ENCODE peak calls at places on chromosome 3, in four cellular contexts. F, A, R and E are unnamed samples.

GRCh38 chr3:125679258-125679657 is 84.0 kb upstream of the OSBPL11 start:
- DNase-seq in F (no peak), A (no peak), R (peak; percentile 29), E (no peak)

GRCh38 chr3:141331370-141332318 is 36.7 kb upstream of the ZBTB38 start:
- DNase-seq in F (peak; percentile 67), A (peak; percentile 69), R (peak; percentile 53), E (peak; percentile 97)

GRCh38 chr3:165382672-165383071 is 186.5 kb upstream of the SLITRK3 start:
- DNase-seq in F (no peak), A (no peak), R (no peak), E (no peak)

GRCh38 chr3:195251336-195252065 is 19.5 kb downstream of the XXYLT1 start:
- DNase-seq in F (no peak), A (no peak), R (no peak), E (no peak)

GRCh38 chr3:71872256-71872655 is 87.3 kb upstream of the PROK2 start:
- DNase-seq in F (no peak), A (no peak), R (no peak), E (no peak)

GRCh38 chr3:12470111-12470510 is 14.2 kb upstream of the TSEN2 start:
- DNase-seq in F (no peak), A (no peak), R (no peak), E (no peak)

GRCh38 chr3:10554236-10554611 is 48.8 kb upstream of the ATP2B2 start:
- DNase-seq in F (no peak), A (no peak), R (no peak), E (no peak)

GRCh38 chr3:194541483-194541882 is 54.7 kb upstream of the ATP13A3 start:
- DNase-seq in F (no peak), A (no peak), R (no peak), E (no peak)

GRCh38 chr3:45803252-45803935 is 7.1 kb upstream of the SLC6A20 start:
- DNase-seq in F (no peak), A (no peak), R (no peak), E (no peak)

DNA sequence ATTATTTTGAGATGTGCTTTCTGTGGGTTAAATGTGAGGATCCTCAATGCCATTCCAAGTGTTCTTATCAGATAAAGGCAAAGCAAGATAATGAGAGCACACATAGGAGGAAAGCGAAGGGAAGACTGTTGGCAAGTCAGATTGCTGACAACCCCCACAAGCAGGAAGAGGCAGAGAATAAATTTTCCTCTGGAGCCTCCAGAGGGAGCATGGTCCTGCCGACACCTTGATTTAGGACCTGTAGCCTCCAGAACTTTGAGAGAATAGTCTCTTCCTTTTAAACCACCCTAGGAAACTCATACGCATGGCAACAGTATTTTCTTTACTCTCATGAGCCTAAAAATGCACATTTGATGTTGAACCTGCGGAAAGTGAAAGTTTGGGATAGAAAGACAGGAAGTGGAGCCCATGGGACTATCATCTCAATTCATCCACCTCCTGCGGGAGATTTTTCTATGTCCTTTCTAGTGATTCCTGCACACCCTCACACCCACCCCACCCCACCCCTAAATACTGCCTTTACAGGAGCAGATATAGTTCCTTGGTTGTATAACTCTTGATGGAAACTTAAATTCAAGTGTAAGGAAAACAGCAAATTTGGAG is 116.7 kb upstream of the LPP start:
- DNase-seq in F (no peak), A (no peak), R (peak; percentile 83), E (no peak)
- TF ChIP-seq JUNB in F (no peak), A (no peak), R (no peak), E (no peak)

DNA sequence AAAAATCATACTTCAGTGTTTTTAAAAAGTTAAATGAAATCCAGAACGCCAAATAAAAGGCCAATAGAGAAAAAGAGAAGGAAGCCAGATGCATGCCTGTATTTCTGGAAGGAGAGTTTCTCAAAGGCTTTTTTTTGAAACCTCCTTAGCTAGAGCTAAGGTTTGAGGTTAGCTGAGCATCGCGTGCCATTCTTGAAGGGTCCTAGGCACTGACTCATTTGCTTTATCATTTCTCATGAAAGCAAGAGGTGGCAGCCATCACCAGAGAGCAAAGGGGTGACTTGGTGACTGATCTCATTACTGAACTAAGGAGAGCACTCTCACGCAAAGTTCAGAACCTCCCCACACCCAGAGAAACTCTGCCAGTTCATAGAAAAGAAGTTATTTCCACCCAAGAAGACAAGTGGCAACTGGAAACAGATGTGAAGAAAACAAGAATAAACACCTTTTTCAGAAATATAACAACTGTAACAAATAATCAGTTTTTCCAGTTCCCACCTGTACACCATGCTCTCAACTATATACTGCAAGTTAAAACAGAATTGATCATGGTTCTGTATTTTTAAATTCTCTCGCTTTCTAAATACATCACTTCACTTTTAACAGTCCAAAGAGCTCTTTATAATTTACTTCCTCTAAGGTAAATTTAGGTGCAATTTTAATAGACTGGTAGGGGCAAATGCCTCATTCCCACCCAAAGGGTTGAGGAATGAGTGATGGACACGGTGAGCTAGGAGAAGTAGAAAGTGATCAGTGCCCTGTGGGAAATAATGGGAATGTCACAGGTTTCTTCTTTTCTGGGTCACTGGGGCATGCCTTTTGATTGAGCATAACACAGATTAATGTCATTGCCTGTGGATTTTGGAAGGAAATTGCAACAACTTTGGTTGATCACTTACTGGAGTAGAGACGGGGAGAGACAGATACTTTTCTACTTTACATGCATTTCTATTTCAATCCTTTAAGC is 24.7 kb downstream of the GPR15 start:
- DNase-seq in F (no peak), A (peak; percentile 99), R (no peak), E (no peak)
- TF ChIP-seq KDM1A in F (no peak), A (no peak), R (no peak), E (no peak)

GRCh38 chr3:179969525-179969924 is 67.2 kb downstream of the PEX5L start:
- DNase-seq in F (no peak), A (peak; percentile 54), R (no peak), E (peak; percentile 3)
- TF ChIP-seq JUNB in F (no peak), A (peak; percentile 72), R (no peak), E (peak; percentile 68)

GRCh38 chr3:143201066-143201465 is 81.5 kb downstream of the CHST2 start:
- DNase-seq in F (no peak), A (no peak), R (no peak), E (no peak)
- TF ChIP-seq KDM1A in F (no peak), A (no peak), R (no peak), E (no peak)

DNA sequence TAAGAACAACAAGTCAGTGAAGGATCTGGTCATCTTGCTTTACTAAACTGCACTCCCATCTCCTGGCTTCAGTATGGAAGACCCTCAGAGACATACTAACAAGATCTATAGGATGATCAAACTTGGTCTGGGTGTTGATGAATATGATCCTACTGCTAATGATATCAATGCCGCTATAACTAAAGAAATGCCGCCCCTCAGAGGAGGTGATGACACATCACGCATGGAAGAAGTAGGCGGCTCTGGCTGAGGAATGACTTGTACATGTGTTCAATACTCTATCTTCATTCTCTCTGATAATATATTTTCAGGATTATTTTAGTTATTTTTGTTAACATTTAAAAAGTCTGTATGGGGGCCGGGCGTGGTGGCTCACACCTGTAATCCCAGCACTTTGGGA is 17.5 kb upstream of the EIF2B5 start:
- DNase-seq in F (no peak), A (no peak), R (no peak), E (no peak)
- TF ChIP-seq JUNB in F (no peak), A (no peak), R (no peak), E (no peak)

GRCh38 chr3:130093741-130094391 is 12.2 kb downstream of the ALG1L2 start:
- DNase-seq in F (peak; percentile 45), A (peak; percentile 60), R (no peak), E (no peak)
- TF ChIP-seq KDM1A in F (no peak), A (no peak), R (no peak), E (no peak)

DNA sequence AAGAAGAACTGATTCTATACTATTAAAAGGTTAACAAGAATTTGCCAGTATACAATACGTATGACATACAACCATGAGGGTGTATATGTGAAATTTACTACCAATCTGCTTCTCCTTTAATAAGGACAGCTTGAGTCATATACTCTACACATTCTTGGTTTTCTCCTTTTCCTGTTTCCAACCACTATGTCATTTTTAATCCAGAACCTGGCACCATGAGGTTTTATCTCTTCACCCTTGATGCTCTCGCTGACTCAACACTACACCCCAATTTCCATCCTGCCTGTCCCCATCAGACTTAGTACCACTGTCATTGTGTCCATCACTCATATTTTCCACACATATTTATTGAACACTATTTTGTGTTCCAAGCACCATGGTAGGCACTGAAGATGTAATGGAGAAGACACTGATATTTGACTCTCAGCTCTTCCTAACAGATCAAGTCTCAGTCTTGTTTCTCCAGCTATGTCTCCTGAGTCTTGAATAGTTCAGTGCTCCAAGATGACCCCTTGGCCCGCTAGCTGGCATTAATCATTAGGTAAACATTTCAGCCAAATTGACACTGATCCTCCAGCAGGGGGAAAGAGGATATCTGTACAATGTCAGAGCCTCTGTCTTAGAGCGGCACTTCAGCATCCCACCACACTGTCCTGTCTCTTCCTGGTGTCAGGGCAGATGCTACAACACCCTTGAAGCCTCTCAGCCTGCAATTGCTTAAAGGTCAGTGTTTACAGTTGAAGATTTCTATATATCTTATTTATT is 11.2 kb upstream of the COL8A1 start:
- DNase-seq in F (no peak), A (no peak), R (no peak), E (peak; percentile 10)
- TF ChIP-seq JUNB in F (no peak), A (no peak), R (no peak), E (no peak)

GRCh38 chr3:153404157-153404556 is 242.1 kb downstream of the RAP2B start:
- DNase-seq in F (no peak), A (no peak), R (no peak), E (no peak)

GRCh38 chr3:153397806-153398205 is 235.8 kb downstream of the RAP2B start:
- DNase-seq in F (no peak), A (no peak), R (no peak), E (no peak)

GRCh38 chr3:153399636-153400035 is 237.6 kb downstream of the RAP2B start:
- DNase-seq in F (no peak), A (no peak), R (no peak), E (no peak)

GRCh38 chr3:153396581-153396980 is 234.6 kb downstream of the RAP2B start:
- DNase-seq in F (no peak), A (no peak), R (no peak), E (no peak)

DNA sequence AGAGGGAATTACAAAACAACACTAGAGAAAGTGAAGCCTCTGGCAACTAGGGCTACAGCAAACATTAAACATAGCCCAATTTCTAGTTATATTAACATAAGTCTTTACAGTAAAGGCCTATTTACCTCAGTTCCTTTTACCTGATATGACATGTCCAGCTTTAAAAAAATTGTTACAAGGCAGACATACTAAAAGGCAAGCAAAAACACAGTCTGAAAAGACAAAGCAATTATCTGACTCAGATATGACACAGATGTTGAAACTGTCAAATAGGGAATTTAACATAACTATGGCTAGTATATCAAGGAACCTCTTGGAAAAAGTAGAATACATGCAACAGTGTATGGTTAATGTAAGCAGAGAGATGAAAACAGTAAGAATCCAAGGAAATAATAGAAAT is 238.6 kb downstream of the RAP2B start:
- DNase-seq in F (no peak), A (no peak), R (no peak), E (no peak)
- TF ChIP-seq KDM1A in F (no peak), A (no peak), R (no peak), E (no peak)

DNA sequence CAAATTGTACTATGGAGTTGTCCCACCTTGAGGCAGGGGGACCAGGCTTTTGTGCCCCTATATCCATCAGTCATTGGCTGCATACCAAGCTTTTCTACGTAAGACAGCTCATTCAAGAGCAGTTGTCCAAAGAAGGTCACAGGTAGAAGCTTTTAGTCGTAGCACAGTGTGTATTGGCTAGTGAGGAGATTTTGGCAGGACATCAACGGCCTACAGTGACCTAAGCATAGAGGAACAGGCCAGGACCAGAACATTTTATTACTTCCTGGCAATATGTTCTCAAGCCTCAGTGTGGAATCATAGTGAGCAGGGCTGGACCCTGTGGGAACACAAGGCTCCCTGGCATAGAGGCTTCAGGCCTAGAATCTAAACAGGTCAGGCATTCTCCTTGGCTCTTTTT is 105.4 kb upstream of the ANKRD28 start:
- DNase-seq in F (no peak), A (no peak), R (no peak), E (no peak)
- TF ChIP-seq JUNB in F (no peak), A (no peak), R (no peak), E (no peak)